ENCODE peak calls at places on chromosomes 13 and 19, in ten cellular contexts. Y is RWPE1, G is AG10803, S is pancreas, T is fibroblast of lung, D is endothelial cell, Q is left ventricle myocardium inferior, E is astrocyte of the cerebellum, B is colonic mucosa, N is neural crest cell. P is an unnamed sample.

GRCh38 chr19:16143399-16144215 is at the start of gene HSH2D:
- DNase-seq in S (peak), Y (peak), G (no peak), D (no peak), E (no peak), T (no peak), B (peak), Q (peak), N (no peak), P (peak)

GRCh38 chr13:89950225-89950624 is 1397.3 kb upstream of the MIR17HG start:
- DNase-seq in N (no peak), Q (no peak), G (no peak), E (no peak), S (no peak), T (no peak), D (no peak), B (no peak), Y (no peak), P (no peak)

GRCh38 chr19:13092206-13092605 is 10.5 kb downstream of the LYL1 start:
- DNase-seq in Y (no peak), Q (no peak), G (no peak), T (no peak), B (no peak), E (no peak), D (no peak), S (no peak), N (no peak), P (no peak)

GRCh38 chr19:23075031-23075733 is 41.6 kb upstream of the ZNF730 start:
- DNase-seq in D (peak), E (peak), T (peak), N (peak), Y (no peak), S (peak), Q (peak), G (peak), B (peak), P (peak)

GRCh38 chr13:51643882-51644281 is 59.6 kb downstream of the WDFY2 start:
- DNase-seq in G (peak), B (no peak), Q (no peak), Y (peak), T (peak), S (no peak), D (no peak), E (peak), N (no peak), P (no peak)

GRCh38 chr13:109344552-109345157 is 441.7 kb downstream of the IRS2 start:
- DNase-seq in T (peak), G (peak), D (no peak), N (no peak), B (no peak), S (no peak), E (no peak), Q (no peak), Y (peak), P (no peak)

GRCh38 chr19:45630463-45630862 is 8.7 kb downstream of the EML2 start:
- DNase-seq in Q (no peak), E (peak), N (no peak), T (peak), G (peak), D (no peak), B (no peak), S (no peak), Y (peak), P (no peak)

GRCh38 chr19:5341448-5341820 is 822 bp upstream of the PTPRS start:
- DNase-seq in N (no peak), Q (no peak), Y (no peak), S (no peak), G (no peak), D (no peak), B (no peak), E (no peak), T (no peak), P (no peak)

DNA sequence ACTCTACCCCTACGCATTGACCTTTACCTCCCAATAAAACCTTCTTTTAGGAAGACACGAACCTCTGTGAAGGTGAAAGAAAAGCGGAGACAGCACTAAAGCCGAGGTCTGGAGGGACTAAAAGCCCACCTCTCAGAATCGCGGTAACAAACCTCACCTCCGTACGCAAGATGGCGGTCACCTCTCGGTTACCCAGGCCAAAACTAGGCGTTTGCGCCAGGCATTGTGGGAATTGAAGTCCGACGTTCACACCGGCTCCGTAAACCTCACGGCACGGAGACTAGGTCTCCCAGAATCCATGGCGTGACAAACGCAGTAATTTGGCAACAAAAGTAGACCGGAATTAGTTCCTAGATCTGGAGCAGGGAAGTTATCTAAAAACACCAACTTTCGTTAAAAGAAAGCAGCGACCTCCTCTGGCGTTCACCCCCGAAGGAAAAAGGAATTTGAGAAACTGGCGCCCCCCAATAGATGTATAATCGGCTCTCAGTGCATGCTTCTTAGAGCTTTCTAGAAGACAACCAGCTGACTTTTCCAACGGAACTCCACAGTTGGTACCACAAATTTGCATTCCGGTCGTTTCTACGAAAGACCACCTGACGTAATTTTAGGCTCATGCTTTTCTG is at the start of gene N4BP2L2:
- DNase-seq in B (peak), N (peak), G (peak), D (peak), E (peak), T (peak), Q (peak), Y (peak), S (peak), P (peak)
- TF ChIP-seq CTCF in B (no peak), N (peak), G (peak), D (no peak), E (peak), T (peak), Q (peak), Y (peak), S (no peak), P (no peak)

DNA sequence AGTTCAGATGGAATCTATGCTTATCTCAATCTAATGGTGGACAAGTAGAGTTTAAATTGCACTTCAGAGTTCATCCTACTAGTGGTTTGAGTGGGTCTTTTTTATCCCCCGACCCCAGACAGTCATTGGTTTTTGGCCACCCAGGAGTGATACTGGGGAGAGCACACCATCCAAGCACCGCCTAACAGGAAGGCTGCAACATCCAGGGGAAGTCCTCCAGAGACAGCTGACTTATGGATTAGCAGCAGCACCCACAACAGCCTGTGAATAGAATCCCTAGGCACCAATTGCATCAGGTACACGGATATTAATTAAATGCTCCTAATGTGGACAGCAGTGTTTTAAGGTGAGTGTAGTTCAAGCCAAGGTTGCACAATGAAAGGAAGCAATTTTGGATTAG is 236.7 kb downstream of the NHLRC3 start:
- DNase-seq in B (no peak), Q (no peak), Y (no peak), S (no peak), T (no peak), G (no peak), E (no peak), D (no peak), N (no peak), P (no peak)
- TF ChIP-seq CTCF in B (no peak), Q (no peak), Y (no peak), S (no peak), T (peak), G (no peak), E (no peak), D (no peak), N (no peak), P (no peak)

DNA sequence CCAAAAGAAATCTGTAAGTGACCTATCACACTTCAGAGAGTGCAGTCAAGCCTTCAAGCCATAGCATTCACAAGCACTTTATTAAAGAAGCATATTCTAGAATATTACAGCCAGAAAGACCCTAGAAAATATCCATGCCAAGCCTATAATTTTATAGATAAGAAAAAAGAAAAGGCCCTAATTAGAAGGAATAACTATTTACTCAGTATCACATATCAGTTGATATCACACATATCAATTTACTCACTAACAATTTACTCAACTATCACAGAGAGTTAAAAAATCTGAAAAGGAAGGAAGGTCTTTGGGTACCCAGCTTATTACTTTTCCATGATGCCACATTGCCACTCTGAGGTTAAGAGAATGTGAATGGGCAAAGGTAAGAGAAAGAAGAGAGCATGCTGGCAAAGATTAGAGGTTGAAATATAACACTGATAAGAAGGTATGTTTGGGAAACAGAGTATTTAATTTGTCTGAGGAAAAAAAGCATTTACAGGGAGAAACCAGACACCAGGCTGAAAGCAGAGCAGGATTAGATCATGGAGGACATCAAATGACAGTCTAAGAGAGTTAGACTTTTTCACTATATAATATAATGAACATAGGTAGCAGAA is 186.2 kb downstream of the VWA8 start:
- DNase-seq in D (no peak), S (no peak), T (no peak), Y (no peak), B (no peak), E (no peak), Q (no peak), G (no peak), N (no peak), P (no peak)
- TF ChIP-seq CTCF in D (no peak), S (no peak), T (no peak), Y (no peak), B (no peak), E (no peak), Q (no peak), G (no peak), N (no peak), P (no peak)

GRCh38 chr13:111122056-111122455 is 6.9 kb downstream of the ARHGEF7 start:
- DNase-seq in N (no peak), G (no peak), B (no peak), Q (no peak), S (no peak), Y (no peak), T (no peak), E (no peak), D (no peak), P (no peak)
- TF ChIP-seq CTCF in N (no peak), G (no peak), B (no peak), Q (no peak), S (no peak), Y (no peak), T (no peak), E (no peak), D (no peak), P (no peak)

GRCh38 chr19:10694706-10695105 is 6.5 kb upstream of the QTRT1 start:
- DNase-seq in N (no peak), Y (no peak), B (no peak), E (no peak), Q (no peak), T (no peak), G (no peak), S (no peak), D (no peak), P (no peak)

GRCh38 chr19:10701955-10702307 is 692 bp downstream of the QTRT1 start:
- DNase-seq in S (no peak), D (peak), B (peak), Q (no peak), Y (no peak), E (no peak), G (no peak), N (peak), T (no peak), P (no peak)

GRCh38 chr19:10695401-10696398 is 5.5 kb upstream of the QTRT1 start:
- DNase-seq in S (peak), B (peak), Y (peak), N (peak), G (peak), Q (peak), D (peak), T (peak), E (peak), P (peak)

GRCh38 chr19:10699650-10700335 is 1.4 kb upstream of the QTRT1 start:
- DNase-seq in G (peak), N (peak), E (peak), Y (peak), D (peak), S (no peak), B (peak), Q (no peak), T (peak), P (no peak)
- TF ChIP-seq CTCF in G (peak), N (peak), E (peak), Y (peak), D (peak), S (peak), B (peak), Q (peak), T (peak), P (peak)

GRCh38 chr13:86567119-86567518 is 767.9 kb upstream of the SLITRK6 start:
- DNase-seq in S (no peak), Y (no peak), D (no peak), N (no peak), T (no peak), Q (no peak), G (no peak), B (no peak), E (no peak), P (no peak)
- TF ChIP-seq CTCF in S (no peak), Y (no peak), D (no peak), N (no peak), T (no peak), Q (no peak), G (peak), B (no peak), E (no peak), P (no peak)

P was measured in GM12864.